ENCODE peak calls at places on chromosome 4, in four cellular contexts. One of them, this sample, is unnamed.
A peak's percentile ranks its signal among the peaks of the same experiment; 100 is the strongest.

GRCh38 chr4:142203505-142203904 is 567.1 kb downstream of the IL15 start:
- DNase-seq in Caki2: no peak
- DNase-seq in T1000: no peak
- DNase-seq in lower leg skin: no peak
- DNase-seq in this sample: no peak

GRCh38 chr4:82903737-82904136 is 3.2 kb downstream of the THAP9 start:
- DNase-seq in Caki2: no peak
- DNase-seq in T1000: no peak
- DNase-seq in lower leg skin: no peak
- DNase-seq in this sample: no peak

GRCh38 chr4:93764647-93765246 is 63.8 kb upstream of the ATOH1 start:
- DNase-seq in Caki2: peak; percentile 41
- DNase-seq in T1000: no peak
- DNase-seq in lower leg skin: peak; percentile 17
- DNase-seq in this sample: peak; percentile 2

GRCh38 chr4:147683172-147683571 is 791 bp downstream of the PRMT9 start:
- DNase-seq in T1000: no peak
- DNase-seq in Caki2: peak; percentile 12
- DNase-seq in lower leg skin: no peak
- DNase-seq in this sample: no peak

GRCh38 chr4:90328558-90328957 is 201.4 kb downstream of the CCSER1 start:
- DNase-seq in lower leg skin: no peak
- DNase-seq in T1000: no peak
- DNase-seq in Caki2: no peak
- DNase-seq in this sample: no peak

GRCh38 chr4:3630934-3631585 is 98.8 kb upstream of the LRPAP1 start:
- DNase-seq in T1000: no peak
- DNase-seq in lower leg skin: no peak
- DNase-seq in Caki2: no peak
- DNase-seq in this sample: no peak

GRCh38 chr4:84681488-84682274 is 98.8 kb downstream of the CDS1 start:
- DNase-seq in lower leg skin: no peak
- DNase-seq in Caki2: peak; percentile 49
- DNase-seq in T1000: no peak
- DNase-seq in this sample: peak; percentile 32

GRCh38 chr4:173370130-173370476 is 651 bp upstream of the SAP30 start:
- DNase-seq in Caki2: no peak
- DNase-seq in T1000: no peak
- DNase-seq in lower leg skin: peak; percentile 76
- DNase-seq in this sample: no peak

GRCh38 chr4:78527103-78527502 is 24.5 kb upstream of the ANXA3 start:
- DNase-seq in T1000: no peak
- DNase-seq in Caki2: no peak
- DNase-seq in lower leg skin: no peak
- DNase-seq in this sample: no peak

GRCh38 chr4:145812902-145813301 is 125.7 kb downstream of the ZNF827 start:
- DNase-seq in T1000: no peak
- DNase-seq in lower leg skin: no peak
- DNase-seq in Caki2: peak; percentile 79
- DNase-seq in this sample: no peak

GRCh38 chr4:151031831-151032605 is 16.9 kb upstream of the LRBA start:
- DNase-seq in T1000: no peak
- DNase-seq in lower leg skin: no peak
- DNase-seq in Caki2: peak; percentile 26
- DNase-seq in this sample: peak; percentile 51

GRCh38 chr4:14249226-14249625 is 621.7 kb upstream of the BOD1L1 start:
- DNase-seq in T1000: no peak
- DNase-seq in lower leg skin: no peak
- DNase-seq in Caki2: no peak
- DNase-seq in this sample: no peak

GRCh38 chr4:159297088-159297487 is 194.2 kb downstream of the RAPGEF2 start:
- DNase-seq in Caki2: no peak
- DNase-seq in lower leg skin: no peak
- DNase-seq in T1000: no peak
- DNase-seq in this sample: no peak

GRCh38 chr4:142656178-142656577 is 189.9 kb downstream of the INPP4B start:
- DNase-seq in Caki2: peak; percentile 34
- DNase-seq in lower leg skin: no peak
- DNase-seq in T1000: no peak
- DNase-seq in this sample: no peak

GRCh38 chr4:38663021-38663800 is 788 bp upstream of the KLF3 start:
- DNase-seq in Caki2: peak; percentile 74
- DNase-seq in T1000: no peak
- DNase-seq in lower leg skin: peak; percentile 44
- DNase-seq in this sample: no peak

GRCh38 chr4:19486400-19486799 is 765.3 kb upstream of the SLIT2 start:
- DNase-seq in Caki2: peak; percentile 14
- DNase-seq in lower leg skin: no peak
- DNase-seq in T1000: no peak
- DNase-seq in this sample: no peak

GRCh38 chr4:154208424-154208823 is 283.2 kb downstream of the DCHS2 start:
- DNase-seq in T1000: no peak
- DNase-seq in Caki2: no peak
- DNase-seq in lower leg skin: no peak
- DNase-seq in this sample: peak; percentile 1

GRCh38 chr4:141851246-141851891 is 215.0 kb downstream of the IL15 start:
- DNase-seq in lower leg skin: peak; percentile 36
- DNase-seq in Caki2: no peak
- DNase-seq in T1000: no peak
- DNase-seq in this sample: no peak